ENCODE peak calls at places on chromosomes 4 and X, in six cellular contexts. G is HCT116; Q is effector memory CD4-positive, alpha-beta T cell; A is body of pancreas; J is RWPE1; P is tibial artery. T is an unnamed sample.
A peak's percentile ranks its signal among the peaks of the same experiment; 100 is the strongest.

GRCh38 chr4:33184684-33185083 is 2464.5 kb downstream of the PCDH7 start:
- DNase-seq in J (no peak), Q (no peak), P (no peak), A (no peak), G (no peak), T (no peak)

GRCh38 chr4:84814100-84814750 is 152.3 kb downstream of the WDFY3 start:
- DNase-seq in J (peak; percentile 66), Q (no peak), P (no peak), G (peak; percentile 60), A (peak; percentile 24), T (peak; percentile 71)

GRCh38 chrX:19814240-19814639 is 73.2 kb downstream of the SH3KBP1 start:
- DNase-seq in P (no peak), J (no peak), A (no peak), Q (no peak), G (no peak), T (no peak)

GRCh38 chrX:55486736-55487135 is 2.9 kb downstream of the USP51 start:
- DNase-seq in A (no peak), Q (no peak), P (no peak), J (no peak), G (no peak), T (no peak)

GRCh38 chr4:95835672-95836071 is 4.2 kb upstream of the PDHA2 start:
- DNase-seq in Q (no peak), P (no peak), J (no peak), A (peak; percentile 7), G (peak; percentile 24), T (no peak)

GRCh38 chr4:78862314-78862737 is 76.9 kb downstream of the PAQR3 start:
- DNase-seq in J (no peak), P (no peak), Q (no peak), A (no peak), G (no peak), T (no peak)

GRCh38 chrX:108020631-108021030 is 24.2 kb upstream of the VSIG1 start:
- DNase-seq in G (peak; percentile 4), Q (no peak), A (no peak), J (peak; percentile 8), P (no peak), T (no peak)

GRCh38 chr4:150514709-150515108 is 67.2 kb upstream of the MAB21L2 start:
- DNase-seq in G (no peak), J (no peak), A (no peak), Q (no peak), P (no peak), T (no peak)

GRCh38 chr4:175947117-175947722 is 118.4 kb upstream of the WDR17 start:
- DNase-seq in P (no peak), G (peak; percentile 27), J (no peak), A (no peak), Q (no peak), T (no peak)

GRCh38 chr4:174038481-174038880 is 245.0 kb downstream of the FBXO8 start:
- DNase-seq in J (no peak), G (no peak), Q (no peak), P (no peak), A (no peak), T (no peak)

GRCh38 chr4:76905521-76905920 is 7.6 kb upstream of the SOWAHB start:
- DNase-seq in A (no peak), G (no peak), J (no peak), P (no peak), Q (no peak), T (no peak)

GRCh38 chr4:133694416-133694815 is 507.2 kb downstream of the PABPC4L start:
- DNase-seq in Q (no peak), A (no peak), G (no peak), P (no peak), J (no peak), T (no peak)

GRCh38 chrX:112866175-112866574 is 25.5 kb upstream of the AMOT start:
- DNase-seq in A (no peak), P (no peak), J (no peak), G (no peak), Q (no peak), T (no peak)

GRCh38 chr4:186190456-186191265 is 706 bp upstream of the CYP4V2 start:
- DNase-seq in P (no peak), G (no peak), A (peak; percentile 61), Q (peak; percentile 32), J (peak; percentile 36), T (no peak)

GRCh38 chr4:127131527-127131926 is 501.2 kb upstream of the INTU start:
- DNase-seq in A (no peak), Q (no peak), G (no peak), P (no peak), J (no peak), T (no peak)

GRCh38 chr4:101239685-101240084 is 107.6 kb downstream of the PPP3CA start:
- DNase-seq in Q (no peak), J (no peak), P (no peak), G (no peak), A (no peak), T (no peak)

GRCh38 chr4:86961103-86961502 is 26.3 kb downstream of the AFF1 start:
- DNase-seq in A (no peak), J (no peak), Q (no peak), P (no peak), G (no peak), T (no peak)

GRCh38 chr4:121358473-121358872 is 22.3 kb downstream of the QRFPR start:
- DNase-seq in A (no peak), G (peak; percentile 7), Q (no peak), P (no peak), J (peak; percentile 34), T (no peak)

GRCh38 chr4:24887881-24888430 is 24.9 kb downstream of the CCDC149 start:
- DNase-seq in Q (no peak), J (no peak), P (no peak), G (no peak), A (no peak), T (no peak)

GRCh38 chr4:140568507-140569306 is at the start of gene UCP1:
- DNase-seq in A (peak; percentile 64), Q (no peak), G (no peak), P (peak; percentile 65), J (no peak), T (no peak)

DNA sequence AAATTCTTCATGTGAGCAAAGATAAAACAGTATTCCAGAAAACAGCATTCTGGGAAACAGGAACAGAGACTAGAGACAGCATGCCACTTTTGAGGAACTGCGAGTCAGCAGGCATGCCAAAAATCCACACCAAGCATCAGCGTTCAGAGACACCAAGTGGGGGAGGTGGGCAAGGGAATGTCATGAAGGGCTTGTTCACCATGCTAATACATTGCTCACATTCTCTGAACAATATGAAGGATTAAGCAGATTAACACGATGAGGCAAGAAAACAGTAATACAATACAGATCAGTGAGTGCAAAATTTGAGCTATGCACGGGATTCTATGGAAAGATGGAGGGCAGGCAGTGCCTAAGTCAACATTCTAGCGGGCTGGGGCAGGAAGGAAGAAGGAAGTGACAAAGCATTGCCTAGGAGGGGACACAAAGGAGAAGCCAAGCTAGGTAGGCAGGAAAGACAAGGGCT is 278.3 kb downstream of the FBXW7 start:
- DNase-seq in G (no peak), A (no peak), J (peak; percentile 26), P (no peak), Q (no peak), T (no peak)
- H3K27ac ChIP-seq in G (no peak overlapping the region), A (no peak overlapping the region), J (peak overlapping the region; percentile 100), P (no peak overlapping the region), Q (no peak overlapping the region), T (peak overlapping the region; percentile 99)

GRCh38 chrX:16804923-16805464 is 18.7 kb downstream of the TXLNG start:
- DNase-seq in A (no peak), Q (no peak), J (no peak), G (no peak), P (no peak), T (no peak)

GRCh38 chrX:16807548-16807947 is 21.3 kb downstream of the TXLNG start:
- DNase-seq in J (no peak), P (no peak), G (no peak), A (no peak), Q (no peak), T (no peak)

DNA sequence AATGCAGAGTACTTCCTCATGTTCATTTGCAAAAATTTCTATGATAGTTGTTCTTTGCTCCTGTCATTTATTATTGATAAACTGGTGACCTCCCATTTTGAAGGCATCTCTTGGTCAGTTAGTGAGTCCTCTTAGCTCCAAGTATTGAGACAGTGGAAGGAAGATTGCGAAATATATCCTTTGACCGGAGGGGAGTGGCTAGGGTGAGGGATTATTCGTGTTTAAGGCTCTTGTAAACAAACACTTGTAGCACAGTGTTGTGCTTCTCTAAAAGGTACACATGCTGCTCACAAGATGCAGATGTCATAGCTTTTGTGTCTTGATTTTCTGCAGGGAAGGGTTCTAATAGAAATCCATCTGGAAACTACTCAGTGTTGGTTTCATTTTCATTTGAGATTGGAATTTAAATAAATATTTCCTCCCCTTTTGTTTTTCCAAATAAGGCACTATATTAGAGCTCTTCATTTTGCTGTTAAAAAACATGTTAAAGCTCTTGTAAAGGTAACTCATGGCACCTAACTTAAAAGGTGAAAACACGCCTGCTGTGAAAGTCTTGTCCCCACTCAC is 21.8 kb downstream of the TXLNG start:
- DNase-seq in P (no peak), A (no peak), G (no peak), Q (no peak), J (peak; percentile 45), T (no peak)
- H3K27ac ChIP-seq in P (peak overlapping the region; percentile 25), A (peak overlapping the region; percentile 51), G (no peak overlapping the region), Q (no peak overlapping the region), J (no peak overlapping the region), T (peak overlapping the region; percentile 13)

DNA sequence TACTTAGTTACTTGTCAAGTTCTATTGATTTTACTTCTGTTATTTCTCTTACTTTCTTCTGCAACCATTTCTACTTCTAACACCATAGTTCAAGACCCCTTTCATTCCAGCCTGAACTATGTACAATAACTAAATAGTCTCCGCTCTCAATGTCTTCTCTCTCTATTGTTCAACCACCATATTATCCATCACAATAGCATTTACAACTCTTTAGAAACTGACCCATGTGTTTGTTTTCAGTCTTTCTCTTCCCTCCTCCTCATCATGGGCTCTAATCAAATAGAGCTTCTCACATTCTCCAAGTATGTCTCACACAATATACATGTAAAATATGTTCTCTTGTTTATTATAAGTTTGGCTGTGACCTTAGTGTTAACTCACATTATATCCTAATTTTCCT is 143.6 kb downstream of the ZAR1 start:
- DNase-seq in P (no peak), G (no peak), J (no peak), A (no peak), Q (no peak), T (no peak)
- H3K27ac ChIP-seq in P (no peak overlapping the region), G (no peak overlapping the region), J (no peak overlapping the region), A (no peak overlapping the region), Q (no peak overlapping the region), T (no peak overlapping the region)

DNA sequence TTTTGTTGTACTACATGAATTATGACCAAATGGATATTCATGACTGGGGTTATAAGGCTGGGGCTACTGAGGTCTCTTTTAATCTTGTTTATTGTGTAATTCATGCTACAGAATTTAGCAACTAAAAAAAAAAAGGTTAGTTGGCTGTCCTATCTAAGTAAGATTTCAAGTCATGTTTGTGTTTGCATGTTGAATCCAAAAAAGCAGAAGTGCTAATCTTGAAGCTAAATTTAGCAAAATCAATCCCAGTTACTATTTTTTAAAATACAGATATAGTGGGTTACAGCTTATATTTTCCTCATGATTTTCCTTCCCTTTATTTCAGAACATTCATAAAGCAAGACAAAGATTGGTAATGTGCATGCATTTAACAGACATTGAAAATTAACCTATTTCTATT is 19.4 kb downstream of the MTMR1 start:
- DNase-seq in Q (no peak), G (no peak), J (no peak), P (no peak), A (no peak), T (no peak)
- H3K27ac ChIP-seq in Q (no peak overlapping the region), G (no peak overlapping the region), J (no peak overlapping the region), P (no peak overlapping the region), A (no peak overlapping the region), T (no peak overlapping the region)

DNA sequence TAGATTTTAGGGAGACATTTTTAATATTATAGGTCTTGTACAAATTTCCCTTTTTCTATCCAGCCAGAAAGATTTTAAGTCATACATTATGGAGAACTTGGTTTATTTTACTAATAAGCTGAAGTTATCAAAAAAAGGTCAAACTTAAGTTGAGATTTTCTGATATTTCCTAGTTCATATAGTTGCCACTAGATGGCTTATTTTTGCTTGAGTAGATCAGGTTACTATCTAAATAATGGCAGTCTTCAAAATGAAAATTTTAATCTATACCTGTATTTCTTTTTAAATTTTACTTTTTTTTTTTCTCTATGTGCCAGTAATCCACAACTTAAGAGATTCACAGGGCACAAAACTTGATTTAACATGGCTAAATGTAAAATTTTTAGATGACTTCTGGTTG is 52.3 kb downstream of the USP9X start:
- DNase-seq in G (no peak), Q (no peak), A (no peak), J (no peak), P (no peak), T (no peak)
- H3K27ac ChIP-seq in G (no peak overlapping the region), Q (no peak overlapping the region), A (no peak overlapping the region), J (no peak overlapping the region), P (no peak overlapping the region), T (no peak overlapping the region)